ENCODE peak calls at places on chromosomes 12 and 14, in six cellular contexts. I is GM23248; P is HEK293T; D is stimulated activated CD4-positive, alpha-beta T cell treated with anti-CD3 and anti-CD28 coated beads, TNF-alpha, amount 100 ng/mL, for 1 hour; T is left cardiac atrium; W is A172. F is an unnamed sample.

GRCh38 chr12:53200458-53201169 is 6.4 kb downstream of the ITGB7 start:
- DNase-seq in T (no peak), I (no peak), P (no peak), W (no peak), D (no peak), F (no peak)

GRCh38 chr12:93870020-93870795 is 193.0 kb downstream of the CRADD start:
- DNase-seq in I (no peak), W (no peak), T (no peak), P (no peak), D (no peak), F (no peak)

GRCh38 chr12:87529386-87529785 is 499.8 kb downstream of the C12orf50 start:
- DNase-seq in I (no peak), T (no peak), P (no peak), W (no peak), D (no peak), F (no peak)

GRCh38 chr14:92280554-92281262 is 42.3 kb upstream of the SLC24A4 start:
- DNase-seq in P (no peak), D (no peak), W (no peak), I (no peak), T (no peak), F (no peak)

GRCh38 chr14:103651585-103651984 is 22.6 kb downstream of the KLC1 start:
- DNase-seq in D (no peak), I (no peak), P (no peak), W (no peak), T (no peak), F (no peak)

GRCh38 chr12:14873440-14874185 is 12.0 kb downstream of the MGP start:
- DNase-seq in P (no peak), D (no peak), I (no peak), T (no peak), W (no peak), F (no peak)

GRCh38 chr12:22275847-22276246 is 58.7 kb downstream of the ST8SIA1 start:
- DNase-seq in T (peak), P (no peak), D (no peak), W (peak), I (peak), F (peak)

GRCh38 chr14:68468437-68469207 is 324.2 kb downstream of the ZFP36L1 start:
- DNase-seq in W (peak), T (no peak), P (no peak), I (peak), D (no peak), F (no peak)

GRCh38 chr14:89165189-89165809 is 251.7 kb downstream of the FOXN3 start:
- DNase-seq in T (no peak), W (no peak), D (no peak), P (no peak), I (peak), F (no peak)

GRCh38 chr12:48960834-48961233 is 3.5 kb upstream of the ARF3 start:
- DNase-seq in W (no peak), I (no peak), P (no peak), T (no peak), D (no peak), F (no peak)

GRCh38 chr14:89507926-89508460 is 91.0 kb upstream of the FOXN3 start:
- DNase-seq in P (no peak), T (no peak), I (peak), W (peak), D (no peak), F (no peak)

GRCh38 chr14:95466506-95466905 is 49.9 kb downstream of the SYNE3 start:
- DNase-seq in D (no peak), W (no peak), T (no peak), I (no peak), P (no peak), F (no peak)

GRCh38 chr12:38921025-38921677 is 15.8 kb upstream of the CPNE8 start:
- DNase-seq in I (peak), W (peak), T (peak), P (peak), D (no peak), F (peak)

GRCh38 chr14:93970589-93970966 is 5.8 kb downstream of the ASB2 start:
- DNase-seq in I (peak), W (no peak), D (peak), P (peak), T (no peak), F (no peak)

GRCh38 chr14:78170203-78170602 is at the start of gene NRXN3:
- DNase-seq in P (peak), W (no peak), I (no peak), T (no peak), D (no peak), F (no peak)

GRCh38 chr12:29960113-29960512 is 176.4 kb upstream of the TMTC1 start:
- DNase-seq in P (no peak), I (no peak), W (no peak), T (no peak), D (no peak), F (no peak)

GRCh38 chr12:62537544-62537943 is 70.9 kb downstream of the MON2 start:
- DNase-seq in D (no peak), T (peak), I (peak), W (peak), P (no peak), F (no peak)

F was measured in HFF-Myc.